ENCODE peak calls at places on chromosomes 16 and 17, in six cellular contexts. One of them, this sample, is unnamed. For H3K4me1, the result is how much of the 10 kb centered on the place peaks cover.

GRCh38 chr17:78806451-78806850 is 24.4 kb upstream of the CYTH1 start:
- DNase-seq in colonic mucosa: no peak
- DNase-seq in left ventricle myocardium inferior: no peak
- DNase-seq in stomach: no peak
- DNase-seq in tibial artery: no peak
- DNase-seq in body of pancreas: peak
- DNase-seq in this sample: no peak

GRCh38 chr17:72176902-72177660 is 56.3 kb downstream of the SOX9 start:
- DNase-seq in body of pancreas: no peak
- DNase-seq in colonic mucosa: peak
- DNase-seq in stomach: no peak
- DNase-seq in left ventricle myocardium inferior: no peak
- DNase-seq in tibial artery: no peak
- DNase-seq in this sample: no peak

GRCh38 chr17:76383645-76384221 is 676 bp upstream of the SPHK1 start:
- DNase-seq in body of pancreas: peak
- DNase-seq in tibial artery: no peak
- DNase-seq in left ventricle myocardium inferior: peak
- DNase-seq in colonic mucosa: peak
- DNase-seq in stomach: peak
- DNase-seq in this sample: peak

GRCh38 chr16:75043175-75043937 is 44.5 kb downstream of the ZNRF1 start:
- DNase-seq in left ventricle myocardium inferior: no peak
- DNase-seq in tibial artery: no peak
- DNase-seq in colonic mucosa: no peak
- DNase-seq in stomach: no peak
- DNase-seq in body of pancreas: no peak
- DNase-seq in this sample: no peak

GRCh38 chr17:33218657-33219298 is 74.3 kb downstream of the ASIC2 start:
- DNase-seq in tibial artery: no peak
- DNase-seq in left ventricle myocardium inferior: no peak
- DNase-seq in stomach: no peak
- DNase-seq in body of pancreas: no peak
- DNase-seq in colonic mucosa: no peak
- DNase-seq in this sample: no peak

GRCh38 chr16:48236286-48236685 is 7.8 kb upstream of the LONP2 start:
- DNase-seq in tibial artery: no peak
- DNase-seq in colonic mucosa: no peak
- DNase-seq in stomach: no peak
- DNase-seq in body of pancreas: no peak
- DNase-seq in left ventricle myocardium inferior: no peak
- DNase-seq in this sample: no peak

GRCh38 chr17:77247048-77247541 is 106.3 kb downstream of the SEC14L1 start:
- DNase-seq in stomach: peak
- DNase-seq in tibial artery: peak
- DNase-seq in colonic mucosa: peak
- DNase-seq in left ventricle myocardium inferior: peak
- DNase-seq in body of pancreas: peak
- DNase-seq in this sample: peak

GRCh38 chr17:70313450-70313849 is 144.1 kb downstream of the KCNJ2 start:
- DNase-seq in stomach: no peak
- DNase-seq in colonic mucosa: no peak
- DNase-seq in body of pancreas: no peak
- DNase-seq in left ventricle myocardium inferior: no peak
- DNase-seq in tibial artery: no peak
- DNase-seq in this sample: no peak

DNA sequence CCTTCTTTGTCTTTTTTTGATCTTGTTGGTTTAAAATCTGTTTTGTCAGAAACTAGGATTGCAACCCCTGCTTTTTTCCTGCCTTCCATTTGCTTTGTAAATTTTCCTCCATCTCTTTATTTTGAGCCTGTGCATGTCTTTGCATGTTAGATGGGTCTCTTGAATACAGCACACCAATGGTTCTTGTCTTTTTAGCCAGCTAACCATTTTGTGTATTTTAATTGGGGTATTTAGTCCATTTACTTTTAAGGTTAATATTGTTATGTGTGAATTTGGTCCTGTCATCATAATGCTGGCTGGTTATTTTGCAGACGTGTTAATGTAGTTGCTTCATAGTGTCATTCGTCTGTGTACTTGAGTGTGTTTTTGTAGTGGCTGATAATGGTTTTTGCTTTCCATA is 26.2 kb downstream of the NFATC3 start:
- DNase-seq in stomach: no peak
- DNase-seq in body of pancreas: no peak
- DNase-seq in tibial artery: no peak
- DNase-seq in colonic mucosa: no peak
- DNase-seq in left ventricle myocardium inferior: no peak
- DNase-seq in this sample: no peak
- H3K4me1 ChIP-seq in stomach: under half
- H3K4me1 ChIP-seq in body of pancreas: under half
- H3K4me1 ChIP-seq in tibial artery: under half
- H3K4me1 ChIP-seq in colonic mucosa: under half
- H3K4me1 ChIP-seq in left ventricle myocardium inferior: under half
- H3K4me1 ChIP-seq in this sample: under half

DNA sequence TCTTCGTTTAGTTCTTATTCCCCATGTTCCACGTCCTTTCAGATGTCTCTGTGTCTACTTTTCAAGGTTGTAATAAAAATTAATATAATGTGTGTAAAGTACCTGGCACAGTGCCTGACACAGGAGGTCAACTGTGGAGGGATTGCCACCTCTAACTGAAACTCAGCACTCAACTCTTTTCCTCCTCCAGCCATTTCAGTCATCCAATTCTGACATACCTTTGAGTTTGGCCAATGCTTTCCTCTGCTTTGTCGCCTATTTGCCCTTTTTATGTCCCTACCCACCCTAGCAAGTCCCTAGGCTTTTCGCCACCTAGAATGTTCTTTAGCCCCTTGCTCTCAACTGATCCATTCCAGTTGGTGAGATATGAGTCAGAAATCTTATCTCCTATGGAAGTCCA is 1.6 kb downstream of the UBE2Z start:
- DNase-seq in body of pancreas: peak
- DNase-seq in colonic mucosa: no peak
- DNase-seq in stomach: no peak
- DNase-seq in tibial artery: no peak
- DNase-seq in left ventricle myocardium inferior: no peak
- DNase-seq in this sample: no peak
- H3K27ac ChIP-seq in body of pancreas: no peak
- H3K27ac ChIP-seq in colonic mucosa: no peak
- H3K27ac ChIP-seq in stomach: no peak
- H3K27ac ChIP-seq in tibial artery: peak
- H3K27ac ChIP-seq in left ventricle myocardium inferior: peak
- H3K27ac ChIP-seq in this sample: no peak

DNA sequence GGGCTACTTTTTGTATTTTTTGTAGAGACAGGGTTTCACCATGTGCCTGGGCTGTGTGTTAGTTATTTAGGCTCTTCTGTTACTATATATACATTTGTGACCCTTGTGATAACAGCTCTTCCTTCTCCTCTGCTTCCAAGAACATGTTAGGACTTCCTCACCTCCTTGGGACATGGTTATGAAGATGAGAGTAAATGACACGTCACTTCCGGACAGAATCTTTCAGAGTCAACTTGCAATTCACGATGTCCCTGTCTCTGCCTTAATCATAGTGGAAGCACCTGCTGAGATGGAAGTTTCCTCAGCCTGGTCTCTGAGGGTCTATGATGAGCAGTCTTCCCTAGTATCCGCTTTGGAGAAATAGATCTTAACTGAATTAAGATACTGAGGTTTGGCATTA is 42.9 kb downstream of the CCDC42 start:
- DNase-seq in stomach: no peak
- DNase-seq in body of pancreas: no peak
- DNase-seq in left ventricle myocardium inferior: no peak
- DNase-seq in colonic mucosa: no peak
- DNase-seq in tibial artery: no peak
- DNase-seq in this sample: no peak
- H3K4me3 ChIP-seq in stomach: no peak
- H3K4me3 ChIP-seq in body of pancreas: no peak
- H3K4me3 ChIP-seq in left ventricle myocardium inferior: no peak
- H3K4me3 ChIP-seq in colonic mucosa: no peak
- H3K4me3 ChIP-seq in tibial artery: no peak
- H3K4me3 ChIP-seq in this sample: no peak

DNA sequence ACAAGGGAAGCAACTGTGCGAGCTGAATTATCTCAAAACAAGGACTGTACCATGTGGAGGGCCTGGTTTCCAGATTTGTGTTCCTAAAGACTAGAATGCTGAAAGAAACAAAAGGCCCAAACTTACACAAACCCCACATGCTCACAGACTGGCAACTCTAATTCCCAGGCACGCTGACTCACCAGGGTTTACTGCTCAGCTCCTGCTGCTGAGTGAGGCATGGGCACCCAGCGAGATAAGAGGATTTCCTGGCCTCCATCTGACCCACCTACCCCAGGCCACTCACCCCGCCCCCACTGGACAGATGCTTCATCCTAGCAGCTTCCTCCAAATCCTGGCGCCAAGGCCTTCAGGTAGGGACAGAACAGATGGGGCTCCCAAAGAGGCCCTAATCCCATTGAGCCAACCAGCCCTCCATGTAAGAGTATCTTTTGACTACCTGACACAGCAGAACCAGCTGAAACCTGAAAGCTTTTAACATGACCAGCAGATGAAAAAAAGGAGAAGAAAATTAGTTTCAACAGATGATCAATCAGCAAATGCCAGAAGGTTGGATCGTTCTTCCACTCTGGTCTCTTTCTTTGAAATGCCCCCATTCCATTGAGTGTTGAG is 33.9 kb downstream of the DCUN1D3 start:
- DNase-seq in colonic mucosa: peak
- DNase-seq in body of pancreas: peak
- DNase-seq in stomach: peak
- DNase-seq in left ventricle myocardium inferior: no peak
- DNase-seq in tibial artery: peak
- DNase-seq in this sample: no peak
- H3K4me1 ChIP-seq in colonic mucosa: under half
- H3K4me1 ChIP-seq in body of pancreas: half or more
- H3K4me1 ChIP-seq in stomach: half or more
- H3K4me1 ChIP-seq in left ventricle myocardium inferior: half or more
- H3K4me1 ChIP-seq in tibial artery: half or more
- H3K4me1 ChIP-seq in this sample: under half

DNA sequence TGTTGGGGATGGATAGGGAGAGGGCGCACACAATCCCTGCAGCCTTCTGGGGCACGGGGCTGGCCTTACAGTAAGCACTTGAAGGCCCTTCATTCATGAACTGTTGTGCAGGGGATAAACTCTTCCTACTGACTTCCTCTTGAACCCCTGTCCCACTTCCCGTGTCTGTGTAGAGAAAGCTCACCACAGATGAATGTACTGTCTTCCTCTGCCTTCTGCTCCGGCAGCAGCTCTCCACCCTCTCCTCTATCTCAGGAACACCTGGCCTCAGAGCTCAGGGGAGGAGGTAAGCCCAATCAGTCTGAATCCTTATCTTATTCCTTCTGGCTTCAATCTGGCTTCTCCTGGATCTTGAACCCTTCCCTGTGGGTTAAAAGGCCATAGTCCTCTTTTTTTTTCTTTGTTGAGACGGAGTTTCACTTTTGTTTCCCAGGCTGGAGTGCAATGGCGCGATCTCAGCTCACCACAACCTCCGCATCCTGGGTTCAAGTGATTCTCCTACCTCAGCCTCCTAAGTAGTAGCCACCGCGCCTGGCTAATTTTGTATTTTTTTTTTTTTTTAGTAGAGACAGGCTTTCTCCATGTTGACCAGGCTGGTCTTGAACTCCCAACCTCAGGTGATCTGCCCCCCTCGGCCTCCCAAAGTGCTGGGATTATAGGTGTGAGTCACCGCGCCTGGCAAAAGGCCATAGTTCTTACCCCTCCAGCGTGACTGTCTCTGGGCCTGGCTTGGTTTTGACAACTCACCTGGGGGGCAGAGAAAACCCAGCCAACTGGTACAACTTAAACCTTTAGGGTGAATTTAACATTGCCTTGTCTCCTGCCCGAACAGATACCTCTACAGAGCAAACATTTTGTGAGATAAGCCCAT is 7.2 kb upstream of the SLC52A1 start:
- DNase-seq in colonic mucosa: peak
- DNase-seq in tibial artery: no peak
- DNase-seq in left ventricle myocardium inferior: no peak
- DNase-seq in stomach: no peak
- DNase-seq in body of pancreas: no peak
- DNase-seq in this sample: no peak
- H3K27ac ChIP-seq in colonic mucosa: peak
- H3K27ac ChIP-seq in tibial artery: no peak
- H3K27ac ChIP-seq in left ventricle myocardium inferior: no peak
- H3K27ac ChIP-seq in stomach: no peak
- H3K27ac ChIP-seq in body of pancreas: no peak
- H3K27ac ChIP-seq in this sample: no peak

DNA sequence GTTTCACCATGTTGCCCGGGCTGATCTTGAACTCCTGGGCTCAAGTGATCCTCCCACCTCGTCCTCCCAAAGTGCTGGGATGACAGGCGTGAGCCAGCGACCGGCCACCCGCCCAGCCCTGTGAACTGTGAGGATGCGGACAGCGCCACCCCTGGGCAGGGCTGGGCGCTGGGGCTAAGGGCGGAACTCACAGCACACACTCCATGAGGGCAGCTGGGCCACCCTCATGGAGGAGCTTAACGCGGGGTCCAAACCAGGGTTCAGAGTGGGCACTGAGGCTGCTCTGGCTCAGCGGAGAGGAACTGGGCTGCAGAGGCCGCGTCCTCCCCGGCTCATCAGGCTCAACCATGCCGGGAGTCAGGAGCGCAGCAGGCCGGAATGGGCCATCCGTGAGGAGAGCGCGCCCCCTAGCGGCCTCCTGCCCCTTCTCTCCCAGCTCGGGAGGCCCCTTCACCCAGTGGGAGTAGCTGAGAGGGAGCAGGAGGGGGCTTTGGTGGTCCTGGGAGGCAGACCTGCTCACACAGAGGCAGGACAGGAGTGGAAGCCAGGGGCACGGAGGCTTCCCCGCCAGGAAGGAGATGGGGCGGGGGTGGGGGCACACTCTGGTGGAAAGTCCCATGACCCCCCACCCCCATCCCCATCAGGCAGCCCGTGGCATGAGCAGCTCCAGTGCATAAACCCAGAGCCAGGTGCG is 13.8 kb downstream of the CORO7 start:
- DNase-seq in left ventricle myocardium inferior: peak
- DNase-seq in body of pancreas: peak
- DNase-seq in stomach: peak
- DNase-seq in tibial artery: peak
- DNase-seq in colonic mucosa: peak
- DNase-seq in this sample: peak
- H3K4me3 ChIP-seq in left ventricle myocardium inferior: peak
- H3K4me3 ChIP-seq in body of pancreas: no peak
- H3K4me3 ChIP-seq in stomach: no peak
- H3K4me3 ChIP-seq in tibial artery: no peak
- H3K4me3 ChIP-seq in colonic mucosa: no peak
- H3K4me3 ChIP-seq in this sample: no peak

GRCh38 chr16:85610059-85610445 is 3.1 kb upstream of the GSE1 start:
- DNase-seq in body of pancreas: no peak
- DNase-seq in colonic mucosa: peak
- DNase-seq in tibial artery: no peak
- DNase-seq in left ventricle myocardium inferior: no peak
- DNase-seq in stomach: peak
- DNase-seq in this sample: no peak
- H3K4me1 ChIP-seq in body of pancreas: half or more
- H3K4me1 ChIP-seq in colonic mucosa: under half
- H3K4me1 ChIP-seq in tibial artery: under half
- H3K4me1 ChIP-seq in left ventricle myocardium inferior: half or more
- H3K4me1 ChIP-seq in stomach: half or more
- H3K4me1 ChIP-seq in this sample: under half